ENCODE peak calls at places on chromosome 5, in eight cellular contexts. E is HL-60, X is heart right ventricle, M is stomach, T is prostate gland, S is tibial artery, Y is fibroblast of lung, H is ovary. P is an unnamed sample. For H3K27me3, the result is how much of the 10 kb centered on the place peaks cover.

GRCh38 chr5:149584106-149584505 is 2.8 kb downstream of the ARHGEF37 start:
- DNase-seq in E (no peak), X (no peak), M (no peak), T (no peak), S (no peak), Y (peak), H (no peak), P (no peak)

GRCh38 chr5:92548351-92548750 is 1032.7 kb downstream of the NR2F1-AS1 start:
- DNase-seq in E (no peak), X (no peak), M (no peak), T (no peak), S (no peak), Y (peak), H (no peak), P (no peak)

GRCh38 chr5:35924950-35925722 is 13.3 kb downstream of the CAPSL start:
- DNase-seq in E (peak), X (peak), M (peak), T (peak), S (no peak), Y (peak), H (peak), P (peak)

GRCh38 chr5:159178978-159179377 is 30.4 kb downstream of the RNF145 start:
- DNase-seq in E (no peak), X (no peak), M (no peak), T (peak), S (no peak), Y (peak), H (no peak), P (no peak)

GRCh38 chr5:91384671-91385430 is 1.7 kb upstream of the ARRDC3 start:
- DNase-seq in E (peak), X (peak), M (peak), T (peak), S (no peak), Y (peak), H (no peak), P (no peak)

GRCh38 chr5:9523090-9523813 is 22.6 kb downstream of the SEMA5A start:
- DNase-seq in E (no peak), X (no peak), M (no peak), T (no peak), S (no peak), Y (no peak), H (no peak), P (no peak)

GRCh38 chr5:16736158-16736994 is 119.6 kb upstream of the RETREG1 start:
- DNase-seq in E (no peak), X (peak), M (peak), T (peak), S (no peak), Y (peak), H (no peak), P (no peak)

GRCh38 chr5:143258559-143259253 is 144.8 kb downstream of the NR3C1 start:
- DNase-seq in E (no peak), X (no peak), M (no peak), T (no peak), S (no peak), Y (peak), H (no peak), P (no peak)

GRCh38 chr5:40270274-40270855 is 409.4 kb upstream of the PTGER4 start:
- DNase-seq in E (no peak), X (no peak), M (no peak), T (no peak), S (no peak), Y (no peak), H (no peak), P (no peak)

GRCh38 chr5:14268738-14269137 is 125.6 kb downstream of the TRIO start:
- DNase-seq in E (no peak), X (peak), M (no peak), T (no peak), S (peak), Y (peak), H (peak), P (no peak)

GRCh38 chr5:68534131-68534940 is 318.8 kb downstream of the PIK3R1 start:
- DNase-seq in E (no peak), X (no peak), M (peak), T (peak), S (peak), Y (no peak), H (peak), P (peak)

GRCh38 chr5:143338658-143339366 is 64.7 kb downstream of the NR3C1 start:
- DNase-seq in E (no peak), X (no peak), M (no peak), T (no peak), S (no peak), Y (peak), H (no peak), P (no peak)

GRCh38 chr5:53027913-53028312 is 38.8 kb downstream of the ITGA2 start:
- DNase-seq in E (no peak), X (peak), M (peak), T (peak), S (peak), Y (peak), H (no peak), P (no peak)

GRCh38 chr5:178162481-178162880 is 8.8 kb upstream of the NHP2 start:
- DNase-seq in E (no peak), X (no peak), M (no peak), T (no peak), S (no peak), Y (no peak), H (no peak), P (no peak)

GRCh38 chr5:42360061-42360460 is 63.2 kb upstream of the GHR start:
- DNase-seq in E (no peak), X (no peak), M (no peak), T (peak), S (no peak), Y (peak), H (no peak), P (no peak)

GRCh38 chr5:154276236-154276792 is 85.8 kb downstream of the GALNT10 start:
- DNase-seq in E (no peak), X (no peak), M (no peak), T (no peak), S (no peak), Y (no peak), H (no peak), P (no peak)
- H3K27ac ChIP-seq in E (no peak), X (no peak), M (no peak), T (no peak), S (no peak), Y (no peak), H (no peak), P (no peak)

DNA sequence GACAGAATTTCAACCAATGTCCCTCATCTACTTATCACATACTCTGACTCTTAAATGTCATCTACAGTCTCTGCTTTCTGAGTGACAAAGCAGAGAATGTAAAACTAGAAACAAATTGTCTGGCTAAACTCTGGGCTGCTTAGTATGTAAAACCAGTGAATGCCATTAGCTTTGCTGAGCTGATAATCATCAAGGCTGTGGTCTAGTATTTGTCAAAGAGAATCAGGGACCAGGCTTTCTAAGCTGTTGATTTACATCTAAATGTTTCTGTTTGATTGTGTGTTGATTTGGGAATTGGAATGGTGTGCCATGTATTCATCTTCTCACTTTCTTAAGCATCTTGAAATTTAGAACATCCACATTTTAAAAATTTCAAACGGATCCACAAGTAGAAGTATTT is 251.4 kb downstream of the KCTD16 start:
- DNase-seq in E (no peak), X (no peak), M (no peak), T (no peak), S (no peak), Y (no peak), H (no peak), P (no peak)
- H3K27me3 ChIP-seq in E (under half), X (under half), M (under half), T (under half), S (under half), Y (under half), H (under half), P (under half)

GRCh38 chr5:172959824-172960799 is 888 bp downstream of the RPL26L1 start:
- DNase-seq in E (no peak), X (no peak), M (no peak), T (no peak), S (no peak), Y (no peak), H (no peak), P (no peak)

GRCh38 chr5:172958268-172959046 is 767 bp upstream of the RPL26L1 start:
- DNase-seq in E (no peak), X (peak), M (peak), T (peak), S (peak), Y (peak), H (peak), P (no peak)

GRCh38 chr5:172956936-172957335 is 2.3 kb upstream of the RPL26L1 start:
- DNase-seq in E (no peak), X (no peak), M (no peak), T (no peak), S (no peak), Y (no peak), H (no peak), P (no peak)

GRCh38 chr5:172956228-172956627 is 3.0 kb upstream of the RPL26L1 start:
- DNase-seq in E (no peak), X (no peak), M (no peak), T (no peak), S (no peak), Y (no peak), H (no peak), P (no peak)

DNA sequence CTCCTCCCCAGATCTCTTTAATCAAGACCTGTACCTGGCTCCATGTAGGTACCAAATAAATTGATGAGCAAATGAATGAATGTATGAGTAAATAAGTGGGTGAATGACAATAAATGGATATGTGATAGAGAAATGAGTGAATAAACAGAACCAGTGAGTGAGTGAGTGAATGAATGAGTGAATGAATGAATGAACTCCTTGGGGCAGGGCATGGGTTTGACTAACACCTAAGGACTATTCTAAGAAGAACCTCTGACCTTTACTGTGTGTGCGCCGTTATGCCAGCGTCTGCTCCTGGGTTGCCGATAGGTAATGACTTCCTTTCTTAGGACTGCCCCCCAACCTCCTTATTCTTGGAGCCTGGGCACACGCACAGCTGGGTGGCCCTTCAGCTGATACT is 1.8 kb upstream of the RPL26L1 start:
- DNase-seq in E (no peak), X (no peak), M (no peak), T (no peak), S (no peak), Y (no peak), H (no peak), P (no peak)
- H3K27ac ChIP-seq in E (no peak), X (no peak), M (no peak), T (no peak), S (peak), Y (no peak), H (no peak), P (peak)

GRCh38 chr5:147234825-147235635 is at the start of gene STK32A:
- DNase-seq in E (no peak), X (no peak), M (peak), T (no peak), S (peak), Y (peak), H (peak), P (peak)
- H3K27me3 ChIP-seq in E (under half), X (half or more), M (under half), T (under half), S (under half), Y (under half), H (under half), P (under half)

DNA sequence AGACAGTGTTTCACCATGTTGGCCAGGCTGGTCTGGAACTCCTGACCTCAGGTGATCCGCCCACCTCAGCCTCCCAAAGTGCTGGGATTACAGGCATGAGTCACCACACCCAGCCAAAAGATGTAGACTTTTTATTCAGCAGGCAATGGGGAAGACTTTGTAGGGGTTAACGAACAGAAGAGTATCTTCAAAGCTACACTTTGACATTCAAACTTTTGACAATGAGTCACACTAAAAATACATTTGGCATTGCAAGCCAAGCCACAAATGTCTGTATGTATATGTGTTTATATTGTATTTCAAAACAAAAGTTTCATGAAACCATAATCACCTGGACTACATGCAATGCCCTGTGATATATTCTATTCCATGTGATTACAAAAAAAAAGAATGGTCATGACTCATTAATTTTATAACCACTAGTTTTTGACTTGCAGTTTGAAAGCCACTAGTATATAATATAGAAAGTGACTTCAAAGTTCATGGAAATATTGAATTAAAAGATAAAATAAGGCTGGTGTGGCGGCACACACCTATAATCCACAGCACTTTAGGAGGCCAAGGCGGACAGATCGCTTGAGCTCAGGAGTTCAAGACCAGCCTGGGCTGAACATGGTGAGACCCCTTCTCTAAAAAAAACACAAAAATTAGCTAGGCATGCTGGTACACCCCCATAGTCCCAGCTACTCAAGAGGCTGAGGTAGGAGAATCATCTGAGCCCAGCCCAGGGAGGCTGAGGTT is 8.3 kb downstream of the DIMT1 start:
- DNase-seq in E (no peak), X (no peak), M (no peak), T (no peak), S (no peak), Y (peak), H (no peak), P (no peak)
- H3K27ac ChIP-seq in E (no peak), X (no peak), M (no peak), T (no peak), S (no peak), Y (no peak), H (no peak), P (no peak)

DNA sequence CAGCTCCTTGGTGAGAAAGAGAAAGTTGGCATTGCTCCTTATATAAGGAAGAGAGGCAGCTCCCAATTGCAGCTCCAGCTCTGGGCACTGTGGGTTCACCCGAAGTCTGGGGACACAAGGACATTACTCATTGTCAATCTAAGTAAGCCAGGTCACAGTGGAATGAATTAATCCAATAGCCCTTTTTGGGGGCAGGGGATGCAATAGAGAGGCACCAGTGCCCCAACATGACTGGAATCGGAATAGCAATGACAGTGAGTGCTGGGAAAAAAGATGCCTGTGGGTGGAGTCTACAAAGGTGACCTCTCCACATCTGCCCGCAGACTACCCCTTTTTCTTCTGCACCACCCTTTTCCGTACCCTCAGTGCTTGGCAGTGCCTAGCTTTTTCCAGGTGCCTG is 11.1 kb upstream of the NEUROG1 start:
- DNase-seq in E (no peak), X (no peak), M (no peak), T (no peak), S (no peak), Y (no peak), H (no peak), P (no peak)
- H3K27me3 ChIP-seq in E (under half), X (half or more), M (half or more), T (under half), S (under half), Y (under half), H (under half), P (under half)

P was measured in dorsolateral prefrontal cortex.